ENCODE peak calls at places on chromosomes 4 and X, in four cellular contexts. M is BE2C, Q is left ventricle myocardium inferior, S is BJ. U is an unnamed sample.

GRCh38 chr4:108906006-108906405 is 143.2 kb upstream of the ETNPPL start:
- DNase-seq in Q (no peak), S (no peak), M (no peak), U (no peak)

GRCh38 chr4:128428397-128428796 is 140.8 kb upstream of the PGRMC2 start:
- DNase-seq in S (no peak), M (no peak), Q (no peak), U (no peak)

GRCh38 chrX:49810233-49810632 is 18.9 kb upstream of the PAGE4 start:
- DNase-seq in M (no peak), Q (no peak), S (no peak), U (no peak)

GRCh38 chr4:153668647-153669046 is 15.4 kb upstream of the TLR2 start:
- DNase-seq in Q (no peak), S (no peak), M (no peak), U (no peak)

GRCh38 chr4:27360651-27361347 is 500.2 kb downstream of the STIM2 start:
- DNase-seq in Q (no peak), M (no peak), S (peak), U (peak)

GRCh38 chr4:140052050-140052449 is 101.9 kb downstream of the MAML3 start:
- DNase-seq in Q (peak), S (no peak), M (peak), U (no peak)

GRCh38 chr4:27616166-27616565 is 755.5 kb downstream of the STIM2 start:
- DNase-seq in M (no peak), Q (no peak), S (no peak), U (no peak)

GRCh38 chr4:21451032-21451431 is 497.5 kb downstream of the KCNIP4 start:
- DNase-seq in S (no peak), Q (no peak), M (no peak), U (peak)

GRCh38 chrX:15269618-15270521 is at the start of gene ASB9:
- DNase-seq in S (no peak), M (peak), Q (no peak), U (no peak)

GRCh38 chrX:8424941-8425340 is 39.7 kb upstream of the VCX3B start:
- DNase-seq in Q (no peak), S (no peak), M (no peak), U (no peak)

GRCh38 chr4:26525136-26525535 is 34.9 kb upstream of the CCKAR start:
- DNase-seq in Q (no peak), S (no peak), M (no peak), U (no peak)

GRCh38 chrX:10756365-10756915 is 136.1 kb upstream of the MID1 start:
- DNase-seq in Q (no peak), M (no peak), S (peak), U (peak)

GRCh38 chr4:41887322-41887721 is 47.9 kb upstream of the TMEM33 start:
- DNase-seq in Q (no peak), S (no peak), M (no peak), U (no peak)

GRCh38 chrX:152893631-152894610 is 3.9 kb upstream of the ZNF185 start:
- DNase-seq in M (no peak), S (no peak), Q (no peak), U (no peak)

GRCh38 chr4:171639540-171639939 is 173.7 kb upstream of the GALNTL6 start:
- DNase-seq in S (no peak), Q (no peak), M (no peak), U (no peak)

GRCh38 chr4:55078987-55079386 is 46.4 kb downstream of the KDR start:
- DNase-seq in S (no peak), M (no peak), Q (peak), U (no peak)

GRCh38 chr4:168150651-168151050 is 58.3 kb downstream of the ANXA10 start:
- DNase-seq in M (no peak), S (no peak), Q (no peak), U (no peak)

GRCh38 chrX:31217111-31217510 is 145.3 kb upstream of the FTHL17 start:
- DNase-seq in S (no peak), M (no peak), Q (no peak), U (no peak)

GRCh38 chrX:12685541-12685940 is 105.7 kb upstream of the PRPS2 start:
- DNase-seq in S (no peak), Q (no peak), M (no peak), U (peak)

GRCh38 chrX:55109304-55109703 is 20.5 kb downstream of the PAGE2 start:
- DNase-seq in Q (no peak), M (no peak), S (no peak), U (no peak)

GRCh38 chr4:157128395-157128794 is 52.4 kb downstream of the GLRB start:
- DNase-seq in S (no peak), Q (no peak), M (no peak), U (peak)

GRCh38 chrX:153688900-153689590 is 1.3 kb downstream of the SLC6A8 start:
- DNase-seq in Q (peak), M (peak), S (no peak), U (no peak)

GRCh38 chr4:146852365-146852764 is 93.3 kb downstream of the TTC29 start:
- DNase-seq in M (no peak), S (no peak), Q (no peak), U (no peak)

GRCh38 chr4:173505924-173506779 is 23.9 kb downstream of the HAND2 start:
- DNase-seq in S (no peak), M (peak), Q (peak), U (no peak)

GRCh38 chrX:104118765-104119164 is 6.4 kb downstream of the ZCCHC18 start:
- DNase-seq in S (no peak), Q (no peak), M (no peak), U (no peak)

GRCh38 chr4:43453058-43453457 is 560.5 kb downstream of the GRXCR1 start:
- DNase-seq in Q (no peak), S (no peak), M (no peak), U (no peak)

GRCh38 chrX:35665311-35665710 is 132.8 kb upstream of the MAGEB16 start:
- DNase-seq in M (no peak), S (no peak), Q (no peak), U (no peak)

GRCh38 chrX:104253567-104254441 is 929 bp downstream of the ESX1 start:
- DNase-seq in Q (no peak), M (no peak), S (no peak), U (no peak)

GRCh38 chr4:54942735-54943134 is 182.7 kb downstream of the KDR start:
- DNase-seq in Q (no peak), M (no peak), S (no peak), U (no peak)

GRCh38 chr4:159400782-159401712 is 298.2 kb downstream of the RAPGEF2 start:
- DNase-seq in M (no peak), S (no peak), Q (no peak), U (no peak)

GRCh38 chr4:186201535-186202230 is 10.3 kb downstream of the CYP4V2 start:
- DNase-seq in Q (peak), S (no peak), M (peak), U (no peak)

GRCh38 chr4:123325241-123325681 is 71.3 kb upstream of the SPRY1 start:
- DNase-seq in M (no peak), S (no peak), Q (no peak), U (peak)

GRCh38 chrX:131565909-131566308 is 22.0 kb downstream of the OR13H1 start:
- DNase-seq in Q (no peak), M (no peak), S (no peak), U (no peak)

GRCh38 chr4:85039526-85039925 is 73.0 kb upstream of the WDFY3 start:
- DNase-seq in S (no peak), M (no peak), Q (no peak), U (no peak)

GRCh38 chr4:6907658-6908191 is 1.9 kb upstream of the TBC1D14 start:
- DNase-seq in S (no peak), M (peak), Q (no peak), U (no peak)

GRCh38 chr4:165864228-165864627 is 8.8 kb upstream of the TLL1 start:
- DNase-seq in S (no peak), Q (no peak), M (no peak), U (no peak)

GRCh38 chr4:8221476-8221875 is 22.4 kb downstream of the SH3TC1 start:
- DNase-seq in Q (no peak), M (no peak), S (peak), U (no peak)

GRCh38 chr4:86549163-86549788 is 44.8 kb upstream of the PTPN13 start:
- DNase-seq in S (no peak), M (no peak), Q (no peak), U (no peak)

DNA sequence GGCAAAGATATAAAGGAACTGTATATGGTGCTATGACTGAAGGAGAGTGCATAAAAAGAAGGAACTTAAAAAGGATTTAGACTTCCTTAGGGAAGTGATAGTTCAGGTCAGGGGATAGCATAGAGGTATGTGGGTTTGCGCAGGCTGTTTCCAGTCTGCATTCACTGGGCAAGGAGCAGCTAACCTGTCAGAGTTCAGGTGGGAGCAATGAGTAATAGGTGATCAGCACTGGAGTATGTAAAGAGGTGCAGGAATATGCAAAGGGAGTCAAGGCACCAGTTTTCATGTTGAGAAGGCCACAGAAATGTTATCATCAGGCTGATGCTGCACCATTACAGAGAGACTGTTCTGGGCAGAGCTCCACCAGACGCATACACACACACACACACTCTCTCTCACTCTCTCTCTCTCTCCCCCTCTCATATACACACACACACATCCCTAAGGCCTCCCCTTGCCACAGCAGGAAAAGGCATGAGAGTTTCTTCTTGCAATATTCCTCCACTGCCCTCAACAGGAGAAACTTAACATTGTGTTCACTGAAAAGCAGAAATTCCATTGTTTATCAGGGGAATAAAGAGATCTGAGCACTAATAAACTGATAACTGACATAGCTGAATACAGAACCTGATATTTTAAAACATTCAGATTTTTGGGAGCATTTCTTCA is 256.4 kb upstream of the GRID2 start:
- DNase-seq in Q (no peak), M (no peak), S (no peak), U (peak)
- TF ChIP-seq CTCF in Q (peak), M (no peak), S (no peak), U (peak)

GRCh38 chr4:110616162-110617062 is 6.5 kb downstream of the PITX2 start:
- DNase-seq in S (no peak), M (no peak), Q (no peak), U (no peak)
- H3K4me3 ChIP-seq in S (no peak), M (no peak), Q (no peak), U (no peak)

DNA sequence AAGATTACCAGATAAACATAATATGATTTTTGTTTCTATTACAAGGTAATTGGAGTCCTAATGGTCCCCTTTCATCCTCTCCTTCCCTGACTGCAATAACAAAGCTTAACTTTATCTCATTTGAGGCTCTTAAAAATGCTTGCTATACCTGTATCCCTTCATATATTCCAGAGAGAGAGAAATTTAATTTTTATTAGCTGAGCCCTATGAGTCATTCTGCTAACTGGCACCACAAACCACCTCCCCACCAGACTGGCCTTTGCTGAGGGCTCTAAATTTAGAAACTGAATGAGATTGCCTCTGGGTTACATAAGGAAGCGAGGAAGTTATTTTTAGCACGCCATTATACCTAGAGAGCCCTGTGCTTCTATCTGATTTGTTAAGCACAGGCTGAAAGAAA is 27.4 kb downstream of the CBLL2 start:
- DNase-seq in Q (no peak), M (peak), S (peak), U (peak)
- TF ChIP-seq CTCF in Q (no peak), M (no peak), S (no peak), U (no peak)

GRCh38 chr4:109912706-109913621 is at the start of gene EGF:
- DNase-seq in M (no peak), S (no peak), Q (no peak), U (peak)
- H3K4me3 ChIP-seq in M (no peak), S (no peak), Q (peak), U (no peak)

GRCh38 chr4:15043226-15043625 is 40.9 kb downstream of the CPEB2 start:
- DNase-seq in S (no peak), M (peak), Q (no peak), U (no peak)
- TF ChIP-seq CTCF in S (no peak), M (peak), Q (no peak), U (peak)

GRCh38 chr4:68375667-68376559 is 26.0 kb upstream of the YTHDC1 start:
- DNase-seq in Q (no peak), S (peak), M (peak), U (peak)
- H3K4me3 ChIP-seq in Q (no peak), S (peak), M (no peak), U (peak)

GRCh38 chrX:51178352-51178751 is 154.3 kb upstream of the NUDT10 start:
- DNase-seq in M (no peak), S (no peak), Q (no peak), U (no peak)

GRCh38 chrX:51182545-51182944 is 150.1 kb upstream of the NUDT10 start:
- DNase-seq in S (no peak), M (no peak), Q (no peak), U (no peak)
- TF ChIP-seq CTCF in S (no peak), M (no peak), Q (no peak), U (no peak)

GRCh38 chr4:138499627-138500026 is 257.5 kb upstream of the SLC7A11 start:
- DNase-seq in Q (no peak), S (no peak), M (no peak), U (no peak)

GRCh38 chr4:138494931-138495330 is 252.8 kb upstream of the SLC7A11 start:
- DNase-seq in Q (no peak), S (no peak), M (no peak), U (no peak)

GRCh38 chr4:138501614-138502013 is 259.5 kb upstream of the SLC7A11 start:
- DNase-seq in M (no peak), Q (no peak), S (no peak), U (no peak)

GRCh38 chr4:138500869-138501268 is 258.7 kb upstream of the SLC7A11 start:
- DNase-seq in S (no peak), M (no peak), Q (no peak), U (no peak)
- H3K4me3 ChIP-seq in S (no peak), M (no peak), Q (no peak), U (no peak)